ENCODE peak calls at places on chromosomes 5 and 9, in seven cellular contexts. P is SK-N-SH, F is HepG2, W is GM23338, T is HCT116, O is Panc1, E is HL-60. K is an unnamed sample.
A peak's percentile ranks its signal among the peaks of the same experiment; 100 is the strongest.

GRCh38 chr9:89844535-89844934 is 239.7 kb downstream of the GADD45G start:
- DNase-seq in P (no peak), F (no peak), W (no peak), T (no peak), O (no peak), E (no peak), K (no peak)

GRCh38 chr5:125559296-125559695 is 812.9 kb upstream of the ZNF608 start:
- DNase-seq in P (peak; percentile 60), F (no peak), W (no peak), T (peak; percentile 2), O (peak; percentile 54), E (no peak), K (peak; percentile 19)

GRCh38 chr9:126375386-126375785 is 48.8 kb downstream of the MVB12B start:
- DNase-seq in P (peak; percentile 49), F (peak; percentile 20), W (peak; percentile 38), T (no peak), O (no peak), E (peak; percentile 42), K (no peak)

GRCh38 chr5:171342362-171343111 is 33.5 kb downstream of the TLX3 start:
- DNase-seq in P (peak; percentile 73), F (peak; percentile 52), W (peak; percentile 88), T (peak; percentile 64), O (peak; percentile 24), E (peak; percentile 43), K (peak; percentile 76)

GRCh38 chr9:3810231-3810630 is 284.4 kb upstream of the RFX3 start:
- DNase-seq in P (no peak), F (no peak), W (no peak), T (no peak), O (no peak), E (no peak), K (no peak)

GRCh38 chr5:35771321-35771720 is 85.4 kb upstream of the IL7R start:
- DNase-seq in P (no peak), F (no peak), W (no peak), T (no peak), O (no peak), E (no peak), K (no peak)

GRCh38 chr5:136285501-136285900 is 79.8 kb downstream of the TRPC7 start:
- DNase-seq in P (no peak), F (no peak), W (no peak), T (no peak), O (no peak), E (no peak), K (no peak)

GRCh38 chr9:78620303-78620702 is 323.4 kb downstream of the PSAT1 start:
- DNase-seq in P (no peak), F (no peak), W (no peak), T (no peak), O (no peak), E (no peak), K (no peak)

GRCh38 chr5:133531634-133532033 is 80.7 kb downstream of the FSTL4 start:
- DNase-seq in P (no peak), F (no peak), W (no peak), T (no peak), O (no peak), E (no peak), K (no peak)

GRCh38 chr9:38295751-38296150 is 96.8 kb upstream of the ALDH1B1 start:
- DNase-seq in P (no peak), F (no peak), W (no peak), T (no peak), O (no peak), E (no peak), K (no peak)

GRCh38 chr9:20117985-20118384 is 329.1 kb upstream of the SLC24A2 start:
- DNase-seq in P (no peak), F (no peak), W (no peak), T (no peak), O (no peak), E (no peak), K (no peak)

GRCh38 chr9:37301369-37302172 is 120.9 kb upstream of the GRHPR start:
- DNase-seq in P (no peak), F (no peak), W (no peak), T (no peak), O (no peak), E (no peak), K (no peak)

GRCh38 chr5:95836544-95836943 is 14.0 kb upstream of the GLRX start:
- DNase-seq in P (no peak), F (no peak), W (no peak), T (no peak), O (no peak), E (no peak), K (no peak)

GRCh38 chr9:135284386-135285134 is 195.0 kb upstream of the PPP1R26 start:
- DNase-seq in P (no peak), F (no peak), W (no peak), T (no peak), O (no peak), E (no peak), K (no peak)

DNA sequence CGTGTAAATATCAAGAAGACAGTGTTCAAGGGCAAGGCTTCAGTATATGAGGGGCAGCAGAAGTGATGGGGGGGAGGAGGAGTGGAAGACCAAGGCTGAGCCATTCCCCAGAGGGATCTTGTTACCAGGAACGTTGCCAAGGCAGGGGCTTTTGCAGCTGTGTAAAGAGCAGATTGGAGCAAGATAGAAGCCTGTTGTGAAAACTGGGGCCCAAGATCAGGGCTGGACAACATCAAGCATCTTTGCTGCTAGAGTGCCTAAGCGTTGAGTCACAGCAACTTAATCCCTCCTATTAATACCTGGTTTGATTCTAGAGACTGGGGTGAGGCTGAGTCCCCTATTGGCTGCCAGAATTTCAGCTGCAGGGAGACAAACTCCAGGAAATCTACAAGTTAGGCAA is 18.4 kb upstream of the ERCC6L2 start:
- DNase-seq in P (peak; percentile 53), F (peak; percentile 16), W (peak; percentile 9), T (no peak), O (no peak), E (no peak), K (no peak)
- TF ChIP-seq REST in P (no peak), F (no peak), W (no peak), T (no peak), O (no peak), E (no peak), K (no peak)

GRCh38 chr9:121073038-121073437 is 1.7 kb upstream of the CNTRL start:
- DNase-seq in P (no peak), F (no peak), W (no peak), T (no peak), O (peak; percentile 33), E (peak; percentile 79), K (no peak)
- TF ChIP-seq REST in P (no peak), F (no peak), W (no peak), T (no peak), O (no peak), E (no peak), K (no peak)

GRCh38 chr9:5113994-5114748 is 71.3 kb downstream of the INSL6 start:
- DNase-seq in P (peak; percentile 6), F (no peak), W (no peak), T (no peak), O (no peak), E (no peak), K (no peak)
- TF ChIP-seq REST in P (no peak), F (no peak), W (no peak), T (no peak), O (no peak), E (no peak), K (no peak)

GRCh38 chr9:111743275-111743674 is 51.5 kb downstream of the SHOC1 start:
- DNase-seq in P (no peak), F (peak; percentile 6), W (no peak), T (peak; percentile 87), O (peak; percentile 89), E (no peak), K (peak; percentile 45)
- TF ChIP-seq REST in P (no peak), F (no peak), W (no peak), T (no peak), O (no peak), E (no peak), K (no peak)

DNA sequence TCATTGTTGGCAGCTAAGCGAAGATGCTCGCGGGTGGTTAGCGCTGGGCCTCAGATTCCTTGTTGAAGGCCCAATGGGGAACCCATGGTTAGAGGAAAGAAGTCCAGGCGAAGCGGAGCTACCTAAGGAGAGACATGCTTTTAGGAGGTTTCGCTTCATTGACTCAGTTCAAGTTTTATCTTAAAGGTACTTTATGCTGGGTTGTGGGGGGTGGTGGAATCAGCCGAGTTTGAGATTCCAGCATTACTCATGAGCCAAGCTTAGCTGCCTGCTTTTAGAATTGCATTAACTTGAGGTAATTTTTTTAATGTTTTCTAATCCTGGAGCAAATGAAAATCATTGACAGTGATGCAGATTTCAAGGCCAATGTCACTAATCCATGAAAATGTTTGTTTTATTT is 16.1 kb downstream of the MEGF10 start:
- DNase-seq in P (no peak), F (no peak), W (no peak), T (no peak), O (no peak), E (no peak), K (no peak)
- TF ChIP-seq REST in P (no peak), F (no peak), W (no peak), T (no peak), O (no peak), E (no peak), K (no peak)

DNA sequence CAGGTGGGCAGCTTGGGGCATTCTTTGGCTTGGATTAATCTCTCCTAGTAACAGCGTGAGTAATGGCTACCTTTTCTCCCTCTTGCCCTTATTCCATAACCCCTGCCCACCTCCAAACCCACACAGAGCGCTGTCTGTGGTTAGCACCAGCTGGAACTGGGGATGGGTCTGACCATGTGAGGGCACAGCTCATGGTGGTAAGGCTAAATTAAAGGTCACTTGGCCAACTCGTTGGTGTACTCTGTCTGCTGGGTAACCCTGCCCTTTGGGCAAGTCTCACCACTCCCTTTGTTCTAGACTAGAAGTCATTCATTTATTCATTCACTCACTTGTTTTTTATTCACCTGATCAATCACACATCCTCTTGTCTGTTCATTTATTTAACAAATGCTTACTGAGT is 27.8 kb downstream of the PPARGC1B start:
- DNase-seq in P (no peak), F (no peak), W (no peak), T (no peak), O (no peak), E (no peak), K (no peak)
- TF ChIP-seq REST in P (no peak), F (no peak), W (no peak), T (no peak), O (no peak), E (no peak), K (no peak)

GRCh38 chr5:10779592-10779991 is 18.6 kb upstream of the DAP start:
- DNase-seq in P (no peak), F (no peak), W (no peak), T (no peak), O (no peak), E (no peak), K (no peak)
- TF ChIP-seq REST in P (no peak), F (no peak), W (no peak), T (no peak), O (no peak), E (no peak), K (no peak)

DNA sequence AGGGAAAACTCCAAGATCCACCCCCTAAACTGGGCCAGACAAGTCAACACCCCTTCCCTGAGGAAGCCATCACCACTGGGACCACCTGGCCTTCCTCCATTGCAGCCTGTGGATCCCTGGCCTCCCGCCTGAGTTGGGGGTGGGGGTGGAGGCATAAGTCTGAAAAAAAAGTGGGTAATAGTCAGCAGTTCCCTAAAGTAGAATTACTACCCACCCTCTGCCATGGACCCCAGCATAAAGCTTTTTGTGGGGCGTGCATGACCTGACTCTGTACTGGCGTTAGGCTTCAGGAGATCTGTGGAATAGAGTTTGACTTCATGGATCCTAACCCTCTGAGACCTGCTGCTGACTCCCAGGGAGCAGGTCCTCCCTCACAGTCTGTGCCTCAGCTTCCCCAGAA is 2.0 kb upstream of the CXXC5 start:
- DNase-seq in P (peak; percentile 5), F (no peak), W (no peak), T (no peak), O (no peak), E (no peak), K (no peak)
- TF ChIP-seq REST in P (no peak), F (no peak), W (no peak), T (no peak), O (no peak), E (no peak), K (no peak)

GRCh38 chr5:132505641-132506040 is 15.1 kb upstream of the IRF1 start:
- DNase-seq in P (no peak), F (no peak), W (no peak), T (no peak), O (no peak), E (no peak), K (no peak)
- TF ChIP-seq REST in P (no peak), F (no peak), W (no peak), T (no peak), O (no peak), E (no peak), K (no peak)

K was measured in A549.